ENCODE peak calls at places on chromosomes 2 and 18, in ten cellular contexts. K is lower lobe of right lung, S is esophagus squamous epithelium, E is tibial artery, U is SK-N-SH, O is fibroblast of lung, N is ovary, V is MM.1S, T is hepatocyte, I is right lobe of liver. G is an unnamed sample.

GRCh38 chr2:37869756-37870155 is 55.3 kb upstream of the RMDN2 start:
- DNase-seq in K (no peak), S (no peak), E (no peak), U (no peak), O (peak; percentile 24), N (no peak), V (no peak), T (no peak), I (no peak), G (no peak)

GRCh38 chr2:18402888-18403287 is 157.6 kb downstream of the RDH14 start:
- DNase-seq in K (no peak), S (no peak), E (no peak), U (no peak), O (no peak), N (no peak), V (no peak), T (no peak), I (no peak), G (no peak)

GRCh38 chr2:112836695-112837117 is at the start of gene IL1B:
- DNase-seq in K (no peak), S (no peak), E (no peak), U (no peak), O (peak; percentile 46), N (no peak), V (no peak), T (peak; percentile 40), I (no peak), G (no peak)

GRCh38 chr2:233980955-233981555 is 63.9 kb downstream of the TRPM8 start:
- DNase-seq in K (no peak), S (no peak), E (no peak), U (no peak), O (no peak), N (no peak), V (no peak), T (no peak), I (no peak), G (no peak)

GRCh38 chr2:95314964-95315611 is 17.9 kb downstream of the KCNIP3 start:
- DNase-seq in K (no peak), S (no peak), E (no peak), U (peak; percentile 85), O (peak; percentile 50), N (no peak), V (peak; percentile 16), T (peak; percentile 51), I (peak; percentile 69), G (peak; percentile 75)

GRCh38 chr2:15031745-15032240 is 399.3 kb downstream of the LRATD1 start:
- DNase-seq in K (no peak), S (no peak), E (no peak), U (no peak), O (no peak), N (no peak), V (no peak), T (no peak), I (no peak), G (no peak)

GRCh38 chr2:46821600-46821999 is 94.0 kb downstream of the MCFD2 start:
- DNase-seq in K (no peak), S (no peak), E (peak; percentile 14), U (no peak), O (no peak), N (no peak), V (no peak), T (no peak), I (no peak), G (no peak)

GRCh38 chr2:26580751-26581150 is 60.4 kb downstream of the CIB4 start:
- DNase-seq in K (no peak), S (no peak), E (no peak), U (peak; percentile 18), O (no peak), N (no peak), V (no peak), T (no peak), I (peak; percentile 32), G (no peak)

GRCh38 chr18:28916436-28916835 is 739.5 kb upstream of the CDH2 start:
- DNase-seq in K (no peak), S (no peak), E (no peak), U (no peak), O (no peak), N (no peak), V (no peak), T (no peak), I (no peak), G (no peak)

GRCh38 chr18:71799016-71799673 is 745.0 kb downstream of the CBLN2 start:
- DNase-seq in K (no peak), S (no peak), E (no peak), U (no peak), O (peak; percentile 89), N (no peak), V (no peak), T (no peak), I (no peak), G (no peak)

GRCh38 chr2:121247534-121247933 is 37.5 kb downstream of the TFCP2L1 start:
- DNase-seq in K (no peak), S (no peak), E (no peak), U (no peak), O (no peak), N (no peak), V (no peak), T (no peak), I (no peak), G (no peak)

GRCh38 chr2:240462073-240462703 is 26.7 kb downstream of the GPC1 start:
- DNase-seq in K (peak; percentile 41), S (no peak), E (peak; percentile 17), U (no peak), O (no peak), N (peak; percentile 9), V (no peak), T (no peak), I (peak; percentile 46), G (peak; percentile 8)

GRCh38 chr18:71001597-71001996 is 712.8 kb downstream of the SOCS6 start:
- DNase-seq in K (no peak), S (no peak), E (no peak), U (no peak), O (no peak), N (no peak), V (no peak), T (no peak), I (no peak), G (no peak)

DNA sequence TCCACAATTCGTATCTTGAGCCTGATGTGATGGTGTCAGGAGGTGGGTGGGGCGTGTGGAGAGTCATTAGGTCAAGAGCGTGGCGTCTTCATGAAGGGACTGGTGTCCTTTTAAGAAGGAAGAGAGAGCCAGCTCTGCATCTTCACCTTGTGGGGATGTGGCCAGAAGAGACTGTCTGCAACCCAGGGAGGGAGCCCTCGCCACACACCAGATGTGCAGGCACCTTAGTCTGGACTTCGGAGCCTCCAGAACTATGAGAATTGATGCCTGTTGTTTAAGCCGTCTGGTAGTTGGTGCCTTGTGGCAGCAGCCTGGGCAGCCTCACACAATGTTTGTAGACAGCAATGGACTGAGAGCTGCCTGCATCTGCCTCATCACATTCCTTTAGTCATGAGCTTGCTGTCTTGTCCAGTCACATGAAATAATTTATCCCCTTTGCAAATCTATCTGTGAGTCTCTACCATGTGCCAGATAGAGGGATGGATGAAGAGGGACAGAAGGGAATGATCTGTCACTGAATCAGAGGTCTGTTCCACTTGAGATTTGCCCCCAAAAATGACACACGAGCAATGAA is 61.0 kb downstream of the MYT1L start:
- DNase-seq in K (no peak), S (no peak), E (no peak), U (no peak), O (no peak), N (no peak), V (no peak), T (no peak), I (no peak), G (no peak)
- TF ChIP-seq CTCF in K (no peak), S (no peak), E (no peak), U (no peak), O (no peak), N (no peak), V (no peak), T (no peak), I (no peak), G (no peak)

DNA sequence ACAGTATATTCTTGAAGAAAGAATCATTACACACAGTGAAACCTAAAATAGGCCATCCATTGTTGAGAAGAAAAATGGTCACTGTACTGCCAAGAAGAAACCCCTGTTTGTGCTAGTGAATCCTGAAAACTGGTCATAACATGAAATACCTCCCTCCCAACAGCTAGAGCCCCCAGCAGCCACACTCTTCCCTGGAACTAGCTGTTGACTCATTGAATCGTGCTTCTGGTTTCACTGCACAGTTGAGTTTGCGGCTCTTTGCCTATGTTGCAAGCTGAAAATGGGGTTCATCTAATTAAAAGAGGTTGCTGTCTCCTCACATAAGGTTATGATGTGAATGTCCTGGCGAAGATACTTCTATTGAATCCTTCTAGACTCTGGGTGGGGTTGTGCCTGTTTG is 86.3 kb downstream of the UGGT1 start:
- DNase-seq in K (no peak), S (no peak), E (no peak), U (no peak), O (no peak), N (no peak), V (no peak), T (no peak), I (no peak), G (no peak)
- H3K36me3 ChIP-seq in K (peaks cover 100% of the 10 kb centered on the region), S (peaks cover 8% of the 10 kb centered on the region), E (peaks cover 100% of the 10 kb centered on the region), U (peaks cover 88% of the 10 kb centered on the region), O (peaks cover 16% of the 10 kb centered on the region), N (no peaks in the 10 kb centered on the region), V (peaks cover 9% of the 10 kb centered on the region), T (no peaks in the 10 kb centered on the region), I (peaks cover 19% of the 10 kb centered on the region), G (peaks cover 80% of the 10 kb centered on the region)

GRCh38 chr18:48612917-48613316 is 74.1 kb downstream of the CTIF start:
- DNase-seq in K (no peak), S (no peak), E (no peak), U (peak; percentile 60), O (no peak), N (no peak), V (no peak), T (no peak), I (no peak), G (no peak)

GRCh38 chr18:48614005-48614404 is 75.2 kb downstream of the CTIF start:
- DNase-seq in K (no peak), S (no peak), E (no peak), U (no peak), O (no peak), N (no peak), V (no peak), T (no peak), I (no peak), G (no peak)

GRCh38 chr18:48613589-48613988 is 74.8 kb downstream of the CTIF start:
- DNase-seq in K (no peak), S (no peak), E (peak; percentile 88), U (peak; percentile 90), O (peak; percentile 29), N (peak; percentile 83), V (no peak), T (no peak), I (no peak), G (no peak)

GRCh38 chr18:48616484-48617255 is 77.8 kb downstream of the CTIF start:
- DNase-seq in K (no peak), S (no peak), E (no peak), U (no peak), O (no peak), N (no peak), V (no peak), T (no peak), I (no peak), G (no peak)

GRCh38 chr18:48615566-48616401 is 77.0 kb downstream of the CTIF start:
- DNase-seq in K (peak; percentile 54), S (no peak), E (no peak), U (no peak), O (no peak), N (no peak), V (no peak), T (no peak), I (no peak), G (peak; percentile 68)
- H3K27ac ChIP-seq in K (no peak overlapping the region), S (no peak overlapping the region), E (peak overlapping the region; percentile 11), U (no peak overlapping the region), O (no peak overlapping the region), N (no peak overlapping the region), V (no peak overlapping the region), T (no peak overlapping the region), I (no peak overlapping the region), G (no peak overlapping the region)

GRCh38 chr18:36212301-36212977 is 25.1 kb downstream of the MOCOS start:
- DNase-seq in K (no peak), S (no peak), E (no peak), U (no peak), O (peak; percentile 30), N (peak; percentile 54), V (no peak), T (no peak), I (peak; percentile 39), G (no peak)
- TF ChIP-seq CTCF in K (no peak), S (no peak), E (no peak), U (no peak), O (peak; percentile 39), N (no peak), V (no peak), T (no peak), I (no peak), G (no peak)

G was measured in pancreas.